ENCODE peak calls at places on chromosome 2, in six cellular contexts. O is left lung; F is foreskin keratinocyte; H is CD4-positive, alpha-beta memory T cell; X is psoas muscle; R is CD8-positive, alpha-beta memory T cell. C is an unnamed sample.

GRCh38 chr2:8623958-8624591 is 57.8 kb upstream of the ID2 start:
- DNase-seq in O (no peak), F (no peak), H (no peak), X (no peak), R (no peak), C (no peak)

GRCh38 chr2:16218651-16219050 is 278.3 kb downstream of the MYCN start:
- DNase-seq in O (no peak), F (no peak), H (no peak), X (no peak), R (no peak), C (no peak)

GRCh38 chr2:176534798-176535479 is 265.7 kb downstream of the MTX2 start:
- DNase-seq in O (no peak), F (no peak), H (no peak), X (no peak), R (no peak), C (peak)

GRCh38 chr2:66275984-66276383 is 158.9 kb upstream of the MEIS1 start:
- DNase-seq in O (no peak), F (no peak), H (no peak), X (no peak), R (no peak), C (no peak)

GRCh38 chr2:72289283-72289682 is 141.6 kb upstream of the CYP26B1 start:
- DNase-seq in O (no peak), F (peak), H (no peak), X (no peak), R (no peak), C (peak)

GRCh38 chr2:220277445-220277960 is 650.1 kb downstream of the SLC4A3 start:
- DNase-seq in O (peak), F (peak), H (no peak), X (peak), R (no peak), C (peak)

GRCh38 chr2:239600650-239601049 is 199.8 kb upstream of the HDAC4 start:
- DNase-seq in O (no peak), F (no peak), H (no peak), X (no peak), R (no peak), C (no peak)

GRCh38 chr2:240989451-240990265 is 8.8 kb upstream of the SNED1 start:
- DNase-seq in O (peak), F (no peak), H (no peak), X (peak), R (no peak), C (no peak)

GRCh38 chr2:74414475-74414874 is 6.9 kb downstream of the C2orf81 start:
- DNase-seq in O (no peak), F (no peak), H (no peak), X (no peak), R (no peak), C (no peak)

GRCh38 chr2:150690870-150691269 is 203.4 kb upstream of the RND3 start:
- DNase-seq in O (no peak), F (no peak), H (no peak), X (no peak), R (no peak), C (no peak)

GRCh38 chr2:102147935-102148334 is 5.4 kb downstream of the IL1R1 start:
- DNase-seq in O (no peak), F (no peak), H (no peak), X (no peak), R (no peak), C (peak)

GRCh38 chr2:137929504-137929886 is 34.8 kb upstream of the HNMT start:
- DNase-seq in O (no peak), F (no peak), H (no peak), X (no peak), R (no peak), C (no peak)

GRCh38 chr2:146721486-146721885 is 1123.3 kb upstream of the ACVR2A start:
- DNase-seq in O (peak), F (peak), H (no peak), X (peak), R (no peak), C (no peak)

GRCh38 chr2:231854616-231855125 is 68.4 kb downstream of the COPS7B start:
- DNase-seq in O (no peak), F (peak), H (no peak), X (no peak), R (no peak), C (no peak)

GRCh38 chr2:231241755-231242507 is 43.5 kb downstream of the ARMC9 start:
- DNase-seq in O (no peak), F (no peak), H (no peak), X (no peak), R (no peak), C (no peak)

GRCh38 chr2:99079226-99079625 is 62.3 kb upstream of the C2orf15 start:
- DNase-seq in O (no peak), F (peak), H (no peak), X (no peak), R (no peak), C (peak)

GRCh38 chr2:181649436-181649979 is 7.4 kb downstream of the CERKL start:
- DNase-seq in O (no peak), F (peak), H (no peak), X (no peak), R (no peak), C (no peak)

GRCh38 chr2:176270100-176270750 is 983 bp downstream of the MTX2 start:
- DNase-seq in O (no peak), F (no peak), H (no peak), X (no peak), R (no peak), C (no peak)

GRCh38 chr2:204888222-204888621 is 342.9 kb downstream of the PARD3B start:
- DNase-seq in O (no peak), F (no peak), H (no peak), X (no peak), R (no peak), C (no peak)

GRCh38 chr2:240455227-240455718 is 19.8 kb downstream of the GPC1 start:
- DNase-seq in O (peak), F (no peak), H (no peak), X (peak), R (no peak), C (no peak)

GRCh38 chr2:178072383-178073301 is at the start of gene PDE11A:
- DNase-seq in O (peak), F (peak), H (peak), X (peak), R (no peak), C (peak)

GRCh38 chr2:14746133-14746532 is 113.6 kb downstream of the LRATD1 start:
- DNase-seq in O (no peak), F (no peak), H (no peak), X (no peak), R (no peak), C (no peak)
- H3K27ac ChIP-seq in O (no peak), F (no peak), H (no peak), X (no peak), R (no peak), C (no peak)

GRCh38 chr2:1721706-1722483 is 22.4 kb downstream of the PXDN start:
- DNase-seq in O (no peak), F (peak), H (no peak), X (peak), R (no peak), C (peak)

GRCh38 chr2:1726558-1726957 is 17.8 kb downstream of the PXDN start:
- DNase-seq in O (no peak), F (no peak), H (no peak), X (no peak), R (no peak), C (no peak)

GRCh38 chr2:1723397-1724042 is 20.8 kb downstream of the PXDN start:
- DNase-seq in O (no peak), F (no peak), H (no peak), X (no peak), R (no peak), C (no peak)

GRCh38 chr2:1718339-1719220 is 25.7 kb downstream of the PXDN start:
- DNase-seq in O (no peak), F (no peak), H (no peak), X (no peak), R (no peak), C (no peak)

DNA sequence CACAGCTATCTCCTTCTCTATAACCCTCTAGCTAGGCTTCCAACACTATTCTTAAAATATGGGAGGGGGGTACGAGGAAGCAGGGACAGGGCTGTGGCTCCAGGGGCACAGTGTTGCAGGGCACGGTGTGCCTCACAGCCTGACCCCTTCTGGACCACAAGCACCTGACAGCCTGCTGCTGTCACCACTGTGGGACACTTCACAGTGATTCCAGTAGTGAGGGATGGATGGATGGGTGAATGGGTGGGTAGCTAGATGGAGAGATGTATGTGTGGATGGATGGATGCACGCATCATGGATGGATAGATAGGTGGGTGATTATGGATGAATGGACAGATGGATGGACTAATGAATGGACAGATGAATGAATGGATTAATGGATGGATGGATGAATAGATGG is 21.6 kb downstream of the PXDN start:
- DNase-seq in O (no peak), F (no peak), H (no peak), X (no peak), R (no peak), C (no peak)
- H3K27ac ChIP-seq in O (no peak), F (peak), H (no peak), X (peak), R (no peak), C (peak)

DNA sequence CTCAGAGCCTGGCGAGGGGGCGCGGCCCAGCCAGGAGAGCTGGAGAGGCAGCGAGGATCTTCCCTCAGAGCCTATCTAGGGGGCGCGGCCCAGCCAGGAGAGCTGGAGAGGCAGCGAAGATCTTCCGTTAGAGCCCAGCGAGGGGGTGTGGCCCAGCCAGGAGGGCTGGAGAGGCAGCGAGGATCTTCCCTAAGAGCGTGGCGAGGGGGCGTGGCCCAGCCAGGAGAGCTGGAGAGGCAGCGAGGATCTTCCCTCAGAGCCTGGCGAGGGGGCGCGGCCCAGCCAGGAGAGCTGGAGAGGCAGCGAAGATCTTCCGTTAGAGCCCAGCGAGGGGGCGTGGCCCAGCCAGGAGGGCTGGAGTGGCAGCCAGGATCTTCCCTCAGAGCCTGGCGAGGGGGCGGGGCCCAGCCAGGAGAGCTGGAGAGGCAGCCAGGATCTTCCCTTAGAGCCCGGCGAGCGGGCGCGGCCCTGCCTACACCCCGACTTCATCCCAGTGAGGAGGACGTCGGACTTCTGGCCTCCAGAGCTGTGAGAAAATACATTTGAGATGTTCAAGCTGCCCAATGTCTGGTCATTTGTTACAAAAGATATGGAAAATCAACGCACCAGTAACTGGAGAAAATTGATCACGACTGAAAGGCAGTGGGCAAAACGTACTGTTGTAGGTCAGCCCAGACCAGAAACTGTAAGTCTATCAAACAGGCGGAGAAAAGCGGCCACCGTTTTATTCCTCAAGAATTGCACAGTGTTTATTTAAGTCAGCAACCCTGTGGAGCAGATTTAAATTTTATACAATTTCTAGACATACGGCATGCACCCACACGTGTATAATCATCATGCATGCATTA is 63.5 kb upstream of the TMEM18 start:
- DNase-seq in O (peak), F (peak), H (no peak), X (peak), R (peak), C (peak)
- H3K27ac ChIP-seq in O (peak), F (no peak), H (no peak), X (no peak), R (peak), C (no peak)

DNA sequence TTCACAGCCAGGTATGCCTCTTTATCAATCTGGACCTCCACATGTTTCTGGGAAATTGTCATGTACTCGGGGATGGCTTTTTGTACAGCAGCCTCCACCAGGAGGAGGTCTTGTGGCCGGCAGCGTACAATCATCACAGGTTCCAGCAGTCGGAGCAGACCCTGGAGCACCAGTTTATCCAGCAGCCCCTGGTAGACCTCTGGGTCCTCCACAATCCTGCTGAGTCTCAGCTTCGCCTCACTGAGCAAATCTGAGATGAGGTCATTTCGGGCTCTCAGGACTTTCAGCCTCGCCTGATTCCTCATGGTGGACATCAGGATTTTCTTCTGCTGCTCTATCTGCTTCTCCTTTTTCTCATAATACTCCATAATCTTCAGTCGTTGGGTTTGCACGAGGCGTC is 32.8 kb downstream of the TMEM247 start:
- DNase-seq in O (no peak), F (no peak), H (no peak), X (no peak), R (no peak), C (no peak)
- H3K27ac ChIP-seq in O (no peak), F (no peak), H (no peak), X (no peak), R (no peak), C (no peak)

GRCh38 chr2:101114815-101115214 is 36.4 kb downstream of the TBC1D8 start:
- DNase-seq in O (no peak), F (no peak), H (no peak), X (no peak), R (no peak), C (no peak)
- H3K27ac ChIP-seq in O (peak), F (no peak), H (no peak), X (peak), R (no peak), C (no peak)

GRCh38 chr2:10911291-10912075 is at the start of gene KCNF1:
- DNase-seq in O (no peak), F (no peak), H (no peak), X (no peak), R (no peak), C (peak)
- H3K27ac ChIP-seq in O (no peak), F (no peak), H (no peak), X (no peak), R (no peak), C (no peak)

DNA sequence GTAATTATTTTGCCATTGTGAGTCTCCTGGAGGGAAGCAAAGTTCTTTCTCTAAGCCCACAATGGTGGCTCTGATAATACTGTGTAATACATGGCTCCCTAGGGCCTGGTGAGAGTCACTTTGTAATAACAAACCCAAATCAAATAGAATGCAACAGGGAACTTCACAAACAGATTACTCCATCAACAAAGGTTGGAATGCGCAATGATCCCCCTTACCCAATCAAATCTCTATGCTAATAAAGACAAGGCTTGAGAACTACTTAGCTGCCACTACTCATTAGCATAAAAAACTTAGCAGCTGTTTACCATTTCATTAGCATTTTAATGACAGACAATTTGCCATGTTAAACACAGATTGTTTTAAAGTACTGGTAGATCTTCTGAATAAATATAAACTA is 285.6 kb upstream of the SESTD1 start:
- DNase-seq in O (no peak), F (no peak), H (no peak), X (no peak), R (no peak), C (no peak)
- H3K27ac ChIP-seq in O (no peak), F (no peak), H (no peak), X (no peak), R (no peak), C (no peak)

DNA sequence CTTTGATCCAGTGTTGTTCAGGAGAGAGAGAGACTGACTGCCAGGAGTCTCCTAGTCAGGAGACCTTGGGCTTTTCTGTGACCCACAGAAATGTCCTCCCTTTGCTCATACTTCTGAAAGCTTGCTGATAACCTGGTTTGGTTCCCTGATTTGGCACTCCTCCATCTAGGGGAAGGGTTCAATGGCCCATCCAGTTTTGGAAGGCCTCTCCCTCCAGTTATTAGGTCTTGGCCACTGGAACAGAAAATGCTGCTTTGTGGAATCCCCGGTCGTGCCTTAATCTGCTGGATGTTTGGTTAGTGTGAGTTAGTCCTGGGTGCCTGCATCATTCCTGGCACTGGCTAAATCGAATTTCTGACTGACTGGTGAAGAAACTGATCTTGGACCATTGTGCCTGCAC is 35.7 kb downstream of the KDM3A start:
- DNase-seq in O (no peak), F (no peak), H (no peak), X (no peak), R (no peak), C (no peak)
- H3K27ac ChIP-seq in O (no peak), F (no peak), H (no peak), X (no peak), R (no peak), C (no peak)

GRCh38 chr2:62202729-62203128 is 6.8 kb downstream of the B3GNT2 start:
- DNase-seq in O (no peak), F (no peak), H (no peak), X (no peak), R (no peak), C (no peak)

GRCh38 chr2:62203459-62203858 is 7.5 kb downstream of the B3GNT2 start:
- DNase-seq in O (no peak), F (no peak), H (no peak), X (no peak), R (no peak), C (no peak)

GRCh38 chr2:62206024-62206423 is 10.1 kb downstream of the B3GNT2 start:
- DNase-seq in O (no peak), F (no peak), H (no peak), X (no peak), R (no peak), C (no peak)

GRCh38 chr2:62205554-62205953 is 9.6 kb downstream of the B3GNT2 start:
- DNase-seq in O (no peak), F (no peak), H (no peak), X (no peak), R (no peak), C (no peak)

DNA sequence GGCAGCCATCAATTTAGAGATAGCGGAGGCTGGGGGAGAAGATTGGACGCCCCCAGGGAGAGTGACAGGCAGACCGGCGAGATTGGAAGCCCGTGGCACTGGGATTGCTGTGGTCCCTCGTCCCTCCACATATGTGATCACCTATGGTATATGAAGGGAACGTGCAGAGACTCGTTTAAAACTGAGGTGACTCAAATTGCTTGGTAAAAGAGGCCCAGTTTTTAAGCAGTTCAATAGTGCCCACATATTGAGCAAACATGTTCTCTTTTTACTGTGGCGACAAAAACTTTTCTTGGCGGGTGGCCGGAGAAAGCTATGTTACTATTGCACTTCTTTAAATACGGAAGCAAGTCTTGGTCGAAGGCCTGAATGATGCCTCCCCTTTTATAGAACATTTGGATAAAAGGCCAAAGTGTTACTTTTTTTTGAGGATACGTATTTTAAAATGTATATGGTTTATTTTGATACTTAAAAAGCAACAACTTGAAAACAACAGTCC is 9.1 kb downstream of the B3GNT2 start:
- DNase-seq in O (no peak), F (no peak), H (no peak), X (no peak), R (no peak), C (no peak)
- H3K27ac ChIP-seq in O (no peak), F (no peak), H (no peak), X (no peak), R (no peak), C (no peak)